ENCODE peak calls at places on chromosomes 4 and X, in eight cellular contexts. W, O, S, T, P, U, R and I are unnamed samples.

GRCh38 chr4:172809998-172810397 is 358.6 kb upstream of the GALNT7 start:
- DNase-seq in R (no peak), W (no peak), O (no peak), U (no peak), T (no peak), P (no peak), S (no peak), I (no peak)

GRCh38 chr4:70749313-70749712 is 27.5 kb downstream of the RUFY3 start:
- DNase-seq in S (no peak), O (no peak), R (no peak), P (no peak), W (no peak), U (no peak), T (no peak), I (no peak)

GRCh38 chrX:28719620-28720019 is 132.4 kb downstream of the IL1RAPL1 start:
- DNase-seq in O (no peak), S (no peak), P (no peak), T (no peak), R (no peak), U (no peak), W (no peak), I (no peak)

GRCh38 chr4:16693040-16693506 is 205.4 kb downstream of the LDB2 start:
- DNase-seq in U (no peak), T (no peak), O (no peak), S (no peak), P (peak; percentile 55), R (peak; percentile 29), W (no peak), I (no peak)

GRCh38 chrX:132482632-132483031 is 6.2 kb downstream of the MBNL3 start:
- DNase-seq in R (no peak), W (no peak), U (no peak), O (no peak), S (no peak), T (no peak), P (no peak), I (no peak)

GRCh38 chr4:28845158-28845557 is 1875.0 kb upstream of the PCDH7 start:
- DNase-seq in U (no peak), O (no peak), S (no peak), P (no peak), R (no peak), W (no peak), T (no peak), I (no peak)

GRCh38 chr4:1462768-1463075 is 56.5 kb upstream of the NKX1-1 start:
- DNase-seq in R (no peak), P (no peak), S (no peak), U (no peak), W (no peak), O (no peak), T (no peak), I (no peak)

GRCh38 chrX:22338740-22339139 is 66.0 kb downstream of the CBLL2 start:
- DNase-seq in S (no peak), R (no peak), W (no peak), P (no peak), O (no peak), T (no peak), U (no peak), I (no peak)

GRCh38 chr4:2284934-2285664 is 23.2 kb upstream of the MXD4 start:
- DNase-seq in P (no peak), T (no peak), R (no peak), S (no peak), U (peak; percentile 38), O (no peak), W (no peak), I (no peak)

GRCh38 chr4:152950402-152951274 is 14.5 kb downstream of the FHDC1 start:
- DNase-seq in R (no peak), U (no peak), P (no peak), O (no peak), S (no peak), W (no peak), T (no peak), I (no peak)

GRCh38 chr4:128285085-128286023 is 2.3 kb downstream of the PGRMC2 start:
- DNase-seq in R (peak; percentile 32), P (no peak), O (no peak), W (no peak), U (no peak), T (no peak), S (no peak), I (no peak)

GRCh38 chr4:7518871-7519637 is 84.3 kb upstream of the PSAPL1 start:
- DNase-seq in S (no peak), U (no peak), P (no peak), R (no peak), O (no peak), W (no peak), T (no peak), I (no peak)

GRCh38 chr4:87151730-87152129 is 68.7 kb downstream of the KLHL8 start:
- DNase-seq in R (no peak), O (no peak), U (no peak), P (no peak), S (no peak), T (no peak), W (no peak), I (no peak)

GRCh38 chrX:15033909-15034308 is 160.7 kb downstream of the MOSPD2 start:
- DNase-seq in T (no peak), O (no peak), R (no peak), W (no peak), S (no peak), P (no peak), U (no peak), I (no peak)

GRCh38 chr4:13522282-13523104 is 21.8 kb downstream of the NKX3-2 start:
- DNase-seq in U (no peak), O (no peak), R (no peak), W (no peak), P (no peak), S (no peak), T (no peak), I (no peak)

GRCh38 chr4:60389636-60390035 is 810.5 kb upstream of the ADGRL3 start:
- DNase-seq in U (no peak), S (no peak), W (no peak), R (no peak), T (no peak), O (no peak), P (no peak), I (no peak)

GRCh38 chr4:32499176-32499575 is 1779.0 kb downstream of the PCDH7 start:
- DNase-seq in O (no peak), W (no peak), U (no peak), P (no peak), T (no peak), R (no peak), S (no peak), I (no peak)

GRCh38 chr4:70746179-70746839 is 24.5 kb downstream of the RUFY3 start:
- DNase-seq in O (no peak), W (no peak), R (no peak), T (no peak), U (no peak), P (no peak), S (no peak), I (no peak)

GRCh38 chrX:45762699-45763647 is 562.3 kb upstream of the DIPK2B start:
- DNase-seq in S (peak; percentile 45), O (no peak), P (no peak), T (no peak), R (no peak), W (no peak), U (no peak), I (no peak)

GRCh38 chr4:166091146-166091545 is 218.1 kb downstream of the TLL1 start:
- DNase-seq in T (no peak), W (no peak), U (no peak), O (no peak), S (no peak), R (no peak), P (no peak), I (no peak)

GRCh38 chrX:107205770-107206696 is at the start of the genes DNAAF6 and NUP62CL:
- DNase-seq in S (peak; percentile 28), O (peak; percentile 24), R (peak; percentile 16), T (peak; percentile 80), P (peak; percentile 47), U (peak; percentile 63), W (peak; percentile 82), I (no peak)
- TF ChIP-seq POLR2A in S (peak; percentile 54), O (no peak), R (no peak), T (no peak), P (no peak), U (no peak), W (peak; percentile 28), I (no peak)

GRCh38 chrX:17375361-17375630 is 296 bp downstream of the NHS start:
- DNase-seq in T (no peak), R (no peak), O (no peak), U (no peak), W (peak; percentile 5), P (no peak), S (no peak), I (no peak)
- H3K4me3 ChIP-seq in T (peak overlapping the region; percentile 65), R (peak overlapping the region; percentile 25), O (peak overlapping the region; percentile 46), U (peak overlapping the region; percentile 62), W (peak overlapping the region; percentile 93), P (peak overlapping the region; percentile 58), S (no peak overlapping the region), I (peak overlapping the region; percentile 47)

GRCh38 chrX:47651043-47651905 is 911 bp upstream of the ELK1 start:
- DNase-seq in O (no peak), P (no peak), T (no peak), U (no peak), S (no peak), R (no peak), W (no peak), I (peak; percentile 84)
- TF ChIP-seq POLR2A in O (no peak), P (peak; percentile 27), T (no peak), U (no peak), S (no peak), R (no peak), W (no peak), I (no peak)

DNA sequence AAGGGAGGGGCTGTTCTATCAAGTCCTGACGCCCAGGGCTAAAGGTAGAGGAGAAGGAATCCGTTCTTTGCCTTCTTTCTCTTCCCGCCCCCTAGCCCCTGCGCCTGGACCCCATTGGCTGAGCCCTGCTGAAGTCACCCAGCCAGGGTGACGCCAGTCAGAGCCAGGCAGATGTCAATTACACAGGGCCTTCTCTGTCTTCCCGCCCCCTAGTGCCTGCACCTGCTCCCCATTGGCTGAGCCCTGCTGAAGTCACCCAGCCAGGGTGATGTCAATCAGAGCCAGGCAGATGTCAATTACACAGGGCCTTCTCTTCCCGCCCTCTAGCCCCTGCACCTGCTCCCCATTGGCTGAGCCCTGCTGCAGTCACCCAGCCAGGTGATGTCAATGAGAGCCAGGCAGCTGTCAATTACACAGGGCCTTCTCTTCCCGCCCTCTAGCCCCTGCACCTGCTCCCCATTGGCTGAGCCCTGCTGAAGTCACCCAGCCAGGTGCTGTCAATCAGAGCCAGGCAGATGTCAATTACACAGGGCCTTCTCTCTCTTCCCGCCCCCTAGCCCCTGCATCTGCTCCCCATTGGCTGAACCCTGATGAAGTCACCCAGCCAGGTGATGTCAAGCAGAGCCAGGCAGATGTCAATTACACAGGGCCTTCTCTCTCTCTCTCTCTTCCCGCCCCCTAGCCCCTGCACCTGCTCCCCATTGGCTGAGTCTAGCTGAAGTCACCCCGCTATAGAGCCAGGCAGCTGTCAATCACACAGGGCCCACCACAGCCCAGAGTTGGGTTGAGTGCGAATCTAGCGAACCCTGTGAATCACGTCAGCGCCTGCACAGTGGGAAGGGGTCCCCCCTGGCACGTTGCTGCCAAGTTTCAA is 46.4 kb downstream of the ASMT start:
- DNase-seq in O (peak; percentile 33), U (no peak), R (no peak), W (no peak), P (no peak), S (peak; percentile 98), T (peak; percentile 60), I (no peak)
- H3K4me3 ChIP-seq in O (no peak overlapping the region), U (no peak overlapping the region), R (no peak overlapping the region), W (no peak overlapping the region), P (no peak overlapping the region), S (peak overlapping the region; percentile 78), T (no peak overlapping the region), I (no peak overlapping the region)